ENCODE peak calls at places on chromosomes 12 and 14, in six cellular contexts. F is stimulated activated CD4-positive, alpha-beta T cell treated with anti-CD3 and anti-CD28 coated beads, TNF-alpha, amount 100 ng/mL, for 4 hours; M is NCI-H1092; Z is T-helper 17 cell; R is HT1080; S is H4. K is an unnamed sample.

GRCh38 chr12:127162902-127163301 is 1104.1 kb upstream of the TMEM132C start:
- DNase-seq in F (peak; percentile 6), M (no peak), Z (no peak), R (peak; percentile 89), S (peak; percentile 57), K (no peak)

GRCh38 chr14:94145902-94146527 is 16.6 kb upstream of the IFI27L2 start:
- DNase-seq in F (no peak), M (no peak), Z (no peak), R (no peak), S (peak; percentile 42), K (peak; percentile 74)

GRCh38 chr14:32596390-32596789 is 267.3 kb downstream of the AKAP6 start:
- DNase-seq in F (no peak), M (no peak), Z (no peak), R (no peak), S (no peak), K (no peak)

GRCh38 chr14:95712398-95712797 is 1.5 kb downstream of the TCL1A start:
- DNase-seq in F (no peak), M (no peak), Z (no peak), R (no peak), S (no peak), K (no peak)

GRCh38 chr12:67394600-67394999 is 125.4 kb downstream of the CAND1 start:
- DNase-seq in F (no peak), M (no peak), Z (no peak), R (peak; percentile 27), S (no peak), K (no peak)

GRCh38 chr12:4272014-4272975 is 1.3 kb upstream of the CCND2 start:
- DNase-seq in F (peak; percentile 86), M (no peak), Z (peak; percentile 64), R (no peak), S (peak; percentile 69), K (no peak)

GRCh38 chr14:85024931-85025330 is 505.0 kb upstream of the FLRT2 start:
- DNase-seq in F (no peak), M (no peak), Z (no peak), R (no peak), S (no peak), K (no peak)

GRCh38 chr12:117674313-117674712 is 294.5 kb downstream of the KSR2 start:
- DNase-seq in F (no peak), M (no peak), Z (no peak), R (peak; percentile 38), S (no peak), K (no peak)

GRCh38 chr12:13367973-13368372 is 171.4 kb downstream of the EMP1 start:
- DNase-seq in F (no peak), M (peak; percentile 36), Z (no peak), R (no peak), S (no peak), K (no peak)

GRCh38 chr12:13147688-13148531 is 44.4 kb upstream of the GSG1 start:
- DNase-seq in F (no peak), M (no peak), Z (no peak), R (no peak), S (no peak), K (no peak)

GRCh38 chr12:132194056-132194455 is 49.8 kb downstream of the NOC4L start:
- DNase-seq in F (no peak), M (no peak), Z (no peak), R (no peak), S (no peak), K (no peak)

GRCh38 chr12:45704968-45705367 is 24.5 kb upstream of the ARID2 start:
- DNase-seq in F (no peak), M (no peak), Z (no peak), R (no peak), S (no peak), K (no peak)

GRCh38 chr12:27635349-27635972 is 60.8 kb upstream of the REP15 start:
- DNase-seq in F (no peak), M (no peak), Z (no peak), R (peak; percentile 48), S (peak; percentile 52), K (no peak)

GRCh38 chr14:55599250-55599879 is 19.4 kb downstream of the KTN1 start:
- DNase-seq in F (no peak), M (no peak), Z (no peak), R (no peak), S (peak; percentile 86), K (no peak)